ENCODE peak calls at places on chromosome 18, in ten cellular contexts. J is AG04450, H is A549, Q is K562, G is epithelial cell of esophagus, I is AG09319, T is NB4, V is right lobe of liver, X is Panc1, L is cardiac muscle cell. A is an unnamed sample.
A peak's percentile ranks its signal among the peaks of the same experiment; 100 is the strongest.

GRCh38 chr18:46407471-46408166 is 249.4 kb downstream of the LOXHD1 start:
- DNase-seq in J (no peak), H (no peak), Q (no peak), G (peak; percentile 48), I (no peak), T (no peak), V (no peak), X (no peak), L (no peak), A (no peak)

GRCh38 chr18:44731866-44732555 is 51.3 kb downstream of the SETBP1 start:
- DNase-seq in J (no peak), H (no peak), Q (no peak), G (peak; percentile 94), I (no peak), T (no peak), V (no peak), X (no peak), L (no peak), A (no peak)

GRCh38 chr18:68429111-68429510 is 285.8 kb downstream of the TMX3 start:
- DNase-seq in J (no peak), H (no peak), Q (no peak), G (no peak), I (no peak), T (no peak), V (no peak), X (no peak), L (no peak), A (no peak)

GRCh38 chr18:40159141-40160017 is 1795.7 kb upstream of the PIK3C3 start:
- DNase-seq in J (no peak), H (no peak), Q (no peak), G (peak; percentile 52), I (no peak), T (peak; percentile 38), V (no peak), X (no peak), L (peak; percentile 44), A (peak; percentile 5)

GRCh38 chr18:13710460-13710859 is 15.9 kb downstream of the FAM210A start:
- DNase-seq in J (no peak), H (no peak), Q (no peak), G (peak; percentile 97), I (no peak), T (no peak), V (no peak), X (no peak), L (no peak), A (no peak)

GRCh38 chr18:78396077-78396476 is 583.5 kb upstream of the SALL3 start:
- DNase-seq in J (no peak), H (no peak), Q (no peak), G (no peak), I (no peak), T (no peak), V (no peak), X (no peak), L (no peak), A (no peak)

GRCh38 chr18:54303408-54303807 is 34.1 kb downstream of the POLI start:
- DNase-seq in J (no peak), H (no peak), Q (no peak), G (no peak), I (no peak), T (no peak), V (no peak), X (no peak), L (no peak), A (no peak)

GRCh38 chr18:475202-475624 is 25.3 kb downstream of the COLEC12 start:
- DNase-seq in J (no peak), H (no peak), Q (no peak), G (no peak), I (no peak), T (no peak), V (no peak), X (no peak), L (peak; percentile 35), A (peak; percentile 55)

GRCh38 chr18:26863122-26863879 is 2.2 kb downstream of the AQP4 start:
- DNase-seq in J (no peak), H (peak; percentile 15), Q (no peak), G (peak; percentile 25), I (no peak), T (no peak), V (peak; percentile 86), X (no peak), L (peak; percentile 78), A (peak; percentile 36)

GRCh38 chr18:68426731-68427315 is 288.1 kb downstream of the TMX3 start:
- DNase-seq in J (no peak), H (no peak), Q (no peak), G (no peak), I (no peak), T (no peak), V (no peak), X (no peak), L (no peak), A (no peak)

GRCh38 chr18:67957684-67958083 is 441.2 kb upstream of the DSEL start:
- DNase-seq in J (no peak), H (no peak), Q (no peak), G (no peak), I (no peak), T (no peak), V (no peak), X (no peak), L (no peak), A (no peak)

GRCh38 chr18:985301-985700 is 80.6 kb downstream of the ADCYAP1 start:
- DNase-seq in J (no peak), H (no peak), Q (no peak), G (no peak), I (no peak), T (no peak), V (no peak), X (no peak), L (no peak), A (no peak)

GRCh38 chr18:76823574-76823973 is 1.2 kb downstream of the ZNF236 start:
- DNase-seq in J (no peak), H (peak; percentile 47), Q (peak; percentile 42), G (peak; percentile 31), I (no peak), T (peak; percentile 61), V (peak; percentile 38), X (no peak), L (peak; percentile 48), A (peak; percentile 68)
- TF ChIP-seq CTCF in J (peak; percentile 39), H (peak; percentile 31), Q (peak; percentile 43), G (peak; percentile 18), I (peak; percentile 30), T (peak; percentile 25), V (no peak), X (no peak), L (peak; percentile 50), A (no peak)

DNA sequence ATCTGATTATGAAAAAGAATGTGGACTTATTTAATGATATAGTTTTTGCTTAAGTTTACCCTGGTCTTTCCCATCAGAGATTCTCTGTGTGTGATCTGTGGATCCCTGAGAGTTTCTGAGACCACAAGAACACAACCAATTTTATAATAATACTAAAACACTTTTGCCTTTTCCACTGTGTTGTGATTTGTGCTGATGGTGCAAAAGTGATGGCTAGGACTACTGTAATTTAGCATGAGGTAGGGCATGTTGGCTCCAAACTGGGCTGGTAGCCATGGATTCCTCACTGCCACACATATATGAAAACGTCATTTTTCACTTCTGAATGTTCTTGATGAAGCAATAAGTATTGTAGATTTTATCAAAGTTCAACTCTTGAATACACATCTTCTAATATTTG is 15.2 kb upstream of the SERPINB3 start:
- DNase-seq in J (no peak), H (no peak), Q (no peak), G (no peak), I (no peak), T (no peak), V (no peak), X (no peak), L (no peak), A (no peak)
- TF ChIP-seq CTCF in J (no peak), H (no peak), Q (no peak), G (no peak), I (no peak), T (no peak), V (no peak), X (no peak), L (no peak), A (no peak)

GRCh38 chr18:21112140-21112473 is 494 bp upstream of the ROCK1 start:
- DNase-seq in J (no peak), H (no peak), Q (no peak), G (no peak), I (no peak), T (no peak), V (no peak), X (no peak), L (no peak), A (no peak)

GRCh38 chr18:21117385-21118135 is 5.9 kb upstream of the ROCK1 start:
- DNase-seq in J (peak; percentile 70), H (no peak), Q (no peak), G (no peak), I (peak; percentile 74), T (peak; percentile 44), V (no peak), X (no peak), L (no peak), A (no peak)

GRCh38 chr18:21111351-21112139 is at the start of gene ROCK1:
- DNase-seq in J (peak; percentile 95), H (peak; percentile 70), Q (peak; percentile 98), G (peak; percentile 95), I (peak; percentile 96), T (peak; percentile 96), V (peak; percentile 100), X (peak; percentile 59), L (peak; percentile 98), A (peak; percentile 99)

GRCh38 chr18:21112543-21113105 is 1.0 kb upstream of the ROCK1 start:
- DNase-seq in J (no peak), H (no peak), Q (no peak), G (no peak), I (no peak), T (peak; percentile 20), V (no peak), X (no peak), L (no peak), A (no peak)

DNA sequence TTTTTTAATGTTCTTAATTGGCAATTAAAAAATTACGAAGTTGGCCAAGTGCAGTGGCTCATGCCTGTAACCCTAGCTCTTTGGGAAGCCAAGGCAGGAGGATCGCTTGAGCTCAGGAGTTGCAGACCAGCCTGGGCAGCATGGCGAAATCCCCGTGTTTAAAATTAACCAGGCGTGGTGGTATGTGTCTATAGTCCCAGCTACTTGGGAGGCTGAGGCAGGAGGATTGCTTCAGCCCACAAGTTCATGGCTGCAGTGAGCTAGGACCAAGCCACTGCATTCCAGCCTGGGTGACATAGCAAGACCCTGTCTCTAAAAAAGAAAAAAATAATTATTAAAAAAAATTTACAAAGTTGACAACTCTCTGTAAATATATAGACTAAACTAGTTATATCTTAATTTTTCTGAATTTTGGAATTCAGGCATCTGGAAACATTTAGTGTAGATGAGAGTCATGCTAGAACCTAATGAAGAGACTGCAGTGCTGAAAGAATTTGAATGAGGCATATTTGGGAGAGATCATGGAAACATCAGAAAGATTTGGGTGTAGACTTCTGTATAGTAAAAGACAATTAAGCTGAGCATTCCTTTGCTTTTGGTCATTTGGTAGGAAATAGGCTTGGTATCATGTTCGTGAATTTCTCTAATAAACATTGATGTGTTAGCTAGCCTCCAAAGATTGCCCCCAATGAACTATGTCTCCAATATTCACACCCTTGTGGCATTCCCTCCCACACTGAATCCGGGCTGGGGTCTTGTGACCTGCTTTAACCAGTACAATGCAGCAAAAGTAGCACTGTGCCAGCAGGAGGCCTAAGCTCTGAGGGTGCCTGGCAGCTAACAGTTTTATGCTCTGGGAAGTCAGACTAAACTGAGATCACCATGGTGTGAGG is 4.2 kb upstream of the ROCK1 start:
- DNase-seq in J (no peak), H (no peak), Q (no peak), G (no peak), I (peak; percentile 56), T (peak; percentile 70), V (no peak), X (no peak), L (peak; percentile 21), A (no peak)
- TF ChIP-seq CTCF in J (peak; percentile 18), H (no peak), Q (no peak), G (no peak), I (peak; percentile 3), T (no peak), V (no peak), X (no peak), L (no peak), A (no peak)

GRCh38 chr18:63443820-63444219 is 21.5 kb upstream of the VPS4B start:
- DNase-seq in J (no peak), H (no peak), Q (no peak), G (peak; percentile 96), I (no peak), T (no peak), V (no peak), X (no peak), L (no peak), A (no peak)
- TF ChIP-seq CTCF in J (no peak), H (no peak), Q (no peak), G (peak; percentile 57), I (no peak), T (no peak), V (no peak), X (no peak), L (no peak), A (no peak)

A was measured in endothelial cell.